ENCODE peak calls at places on chromosomes 16 and 17, in nine cellular contexts. L is NCI-H1105; K is HL-60; V is endothelial cell; H is aorta; N is effector CD4-positive, alpha-beta T cell; Q is endodermal cell; O is GM23338; C is transverse colon. E is an unnamed sample.

GRCh38 chr17:56781944-56782737 is 51.6 kb downstream of the C17orf67 start:
- DNase-seq in L (no peak), N (no peak), O (no peak), Q (no peak), C (no peak), V (no peak), H (no peak), K (no peak), E (peak)

GRCh38 chr16:79776243-79776884 is 175.8 kb upstream of the MAF start:
- DNase-seq in V (no peak), C (peak), Q (peak), O (peak), L (no peak), H (no peak), K (no peak), N (no peak), E (peak)

GRCh38 chr16:68786685-68787418 is 49.8 kb downstream of the CDH1 start:
- DNase-seq in K (no peak), L (peak), H (no peak), O (no peak), V (no peak), Q (no peak), C (peak), N (no peak), E (peak)

GRCh38 chr16:27355610-27356009 is 41.8 kb downstream of the IL4R start:
- DNase-seq in K (peak), V (peak), N (no peak), H (no peak), C (peak), Q (peak), L (no peak), O (peak), E (no peak)

GRCh38 chr17:28078443-28079229 is 36.2 kb downstream of the NLK start:
- DNase-seq in H (no peak), N (no peak), C (no peak), K (no peak), V (no peak), L (no peak), Q (no peak), O (no peak), E (no peak)

GRCh38 chr17:33968350-33969044 is 286.6 kb upstream of the CCL2 start:
- DNase-seq in V (peak), K (peak), N (no peak), H (no peak), C (no peak), O (peak), L (no peak), Q (peak), E (no peak)

GRCh38 chr16:14069818-14070217 is 1.3 kb upstream of the MRTFB start:
- DNase-seq in H (no peak), V (no peak), O (no peak), N (no peak), K (no peak), Q (no peak), C (no peak), L (no peak), E (no peak)

GRCh38 chr16:89374393-89374948 is 115.9 kb downstream of the ANKRD11 start:
- DNase-seq in V (no peak), Q (peak), C (no peak), L (no peak), N (no peak), O (peak), K (no peak), H (no peak), E (peak)

GRCh38 chr17:57349533-57350227 is 93.4 kb downstream of the MSI2 start:
- DNase-seq in K (no peak), C (no peak), V (no peak), L (no peak), O (no peak), N (no peak), H (no peak), Q (no peak), E (no peak)

GRCh38 chr16:85220125-85220839 is 108.0 kb upstream of the CIBAR2 start:
- DNase-seq in C (peak), O (no peak), Q (no peak), K (no peak), H (peak), N (no peak), V (no peak), L (peak), E (peak)

GRCh38 chr17:73118876-73119485 is 26.5 kb upstream of the SLC39A11 start:
- DNase-seq in K (no peak), C (no peak), N (no peak), O (no peak), L (no peak), Q (no peak), V (no peak), H (no peak), E (no peak)

GRCh38 chr17:35890774-35891155 is 10.6 kb upstream of the CCL5 start:
- DNase-seq in H (no peak), N (peak), V (no peak), K (no peak), Q (peak), O (peak), L (peak), C (peak), E (no peak)

GRCh38 chr17:62901544-62901943 is 64.5 kb upstream of the TANC2 start:
- DNase-seq in O (no peak), V (no peak), K (no peak), L (no peak), C (no peak), H (no peak), Q (no peak), N (no peak), E (no peak)

GRCh38 chr17:30291571-30292489 is at the start of gene BLMH:
- DNase-seq in Q (peak), V (peak), N (peak), K (peak), O (peak), L (peak), H (peak), C (peak), E (peak)

GRCh38 chr16:700684-701584 is 4.7 kb downstream of the FBXL16 start:
- DNase-seq in H (no peak), Q (peak), O (peak), N (peak), C (no peak), V (peak), K (no peak), L (no peak), E (no peak)

GRCh38 chr16:79563919-79564318 is 36.6 kb downstream of the MAF start:
- DNase-seq in L (no peak), N (no peak), C (no peak), K (no peak), O (peak), V (no peak), H (no peak), Q (peak), E (no peak)

GRCh38 chr17:53765609-53766008 is 57.1 kb upstream of the KIF2B start:
- DNase-seq in C (no peak), Q (no peak), O (no peak), N (no peak), K (no peak), H (no peak), V (no peak), L (no peak), E (peak)

GRCh38 chr17:59026176-59026939 is 80.3 kb downstream of the TRIM37 start:
- DNase-seq in Q (no peak), V (no peak), K (no peak), C (no peak), H (no peak), O (no peak), N (no peak), L (no peak), E (no peak)

E was measured in LHCN-M2.